ENCODE peak calls at places on chromosomes 3 and 15, in ten cellular contexts. H is posterior cingulate gyrus; D is stimulated activated CD4-positive, alpha-beta T cell treated with anti-CD3 and anti-CD28 coated beads, Interleukin-4, amount 100 ng/mL, for 1 hour; R is GM04504; N is NCI-H1694 treated with DMSO at 0.1 percent for 48 hours; C is cardiac fibroblast; M is mammary epithelial cell; E is nucleus accumbens; W is brain microvascular endothelial cell; U is AML-193. S is an unnamed sample.

GRCh38 chr15:59995568-59996349 is 8.4 kb upstream of the FOXB1 start:
- DNase-seq in H (no peak), D (no peak), R (no peak), N (no peak), C (no peak), M (no peak), E (no peak), W (no peak), U (no peak), S (no peak)

GRCh38 chr3:150177673-150178378 is 207.1 kb upstream of the PFN2 start:
- DNase-seq in H (no peak), D (no peak), R (peak; percentile 40), N (no peak), C (peak; percentile 17), M (peak; percentile 69), E (no peak), W (peak; percentile 68), U (no peak), S (no peak)

GRCh38 chr15:42100021-42100800 is 5.8 kb upstream of the PLA2G4D start:
- DNase-seq in H (no peak), D (no peak), R (no peak), N (no peak), C (no peak), M (peak; percentile 24), E (no peak), W (peak; percentile 14), U (no peak), S (peak; percentile 41)

GRCh38 chr3:141979050-141979671 is 102.7 kb downstream of the ATP1B3 start:
- DNase-seq in H (no peak), D (no peak), R (peak; percentile 74), N (no peak), C (peak; percentile 76), M (peak; percentile 78), E (no peak), W (peak; percentile 59), U (no peak), S (peak; percentile 48)

GRCh38 chr15:85485956-85486567 is 105.7 kb downstream of the AKAP13 start:
- DNase-seq in H (no peak), D (peak; percentile 12), R (peak; percentile 52), N (peak; percentile 69), C (peak; percentile 85), M (peak; percentile 79), E (peak; percentile 33), W (peak; percentile 77), U (peak; percentile 69), S (peak; percentile 87)

GRCh38 chr3:9179826-9180763 is 69.4 kb downstream of the SRGAP3 start:
- DNase-seq in H (no peak), D (no peak), R (no peak), N (no peak), C (no peak), M (no peak), E (no peak), W (no peak), U (peak; percentile 75), S (no peak)

GRCh38 chr3:56291244-56291680 is 177.0 kb downstream of the ERC2 start:
- DNase-seq in H (no peak), D (no peak), R (no peak), N (no peak), C (peak; percentile 94), M (peak; percentile 70), E (no peak), W (peak; percentile 76), U (no peak), S (no peak)

GRCh38 chr15:90291679-90292356 is 26.3 kb downstream of the NGRN start:
- DNase-seq in H (no peak), D (no peak), R (no peak), N (no peak), C (no peak), M (peak; percentile 21), E (no peak), W (no peak), U (no peak), S (peak; percentile 68)

GRCh38 chr3:146044046-146044445 is 116.9 kb downstream of the PLOD2 start:
- DNase-seq in H (no peak), D (no peak), R (no peak), N (no peak), C (no peak), M (peak; percentile 81), E (no peak), W (peak; percentile 16), U (no peak), S (no peak)

GRCh38 chr15:47246317-47246716 is 471.0 kb upstream of the SEMA6D start:
- DNase-seq in H (no peak), D (no peak), R (no peak), N (no peak), C (no peak), M (no peak), E (no peak), W (no peak), U (no peak), S (no peak)

GRCh38 chr3:49465269-49466034 is 4.6 kb upstream of the DAG1 start:
- DNase-seq in H (peak; percentile 20), D (no peak), R (no peak), N (no peak), C (peak; percentile 71), M (peak; percentile 51), E (peak; percentile 7), W (no peak), U (no peak), S (no peak)

GRCh38 chr15:93428135-93428534 is 339.1 kb upstream of the RGMA start:
- DNase-seq in H (no peak), D (no peak), R (no peak), N (no peak), C (no peak), M (peak; percentile 11), E (no peak), W (no peak), U (no peak), S (no peak)

GRCh38 chr3:60803156-60803555 is 448.1 kb downstream of the FHIT start:
- DNase-seq in H (peak; percentile 18), D (no peak), R (no peak), N (no peak), C (no peak), M (no peak), E (peak; percentile 1), W (no peak), U (no peak), S (no peak)

GRCh38 chr15:101811902-101812301 is at the start of gene OR4F15:
- DNase-seq in H (no peak), D (no peak), R (no peak), N (no peak), C (no peak), M (no peak), E (no peak), W (no peak), U (no peak), S (no peak)

GRCh38 chr3:43043071-43043766 is 62.7 kb downstream of the POMGNT2 start:
- DNase-seq in H (no peak), D (no peak), R (no peak), N (no peak), C (no peak), M (no peak), E (no peak), W (no peak), U (no peak), S (no peak)

GRCh38 chr3:18837137-18837536 is 311.2 kb upstream of the KCNH8 start:
- DNase-seq in H (no peak), D (no peak), R (no peak), N (no peak), C (peak; percentile 3), M (no peak), E (no peak), W (no peak), U (no peak), S (no peak)

GRCh38 chr3:112046599-112046998 is 12.1 kb downstream of the TMPRSS7 start:
- DNase-seq in H (no peak), D (no peak), R (no peak), N (no peak), C (no peak), M (peak; percentile 38), E (no peak), W (no peak), U (no peak), S (no peak)

GRCh38 chr3:192747145-192747544 is 19.8 kb upstream of the FGF12 start:
- DNase-seq in H (no peak), D (no peak), R (no peak), N (no peak), C (no peak), M (no peak), E (no peak), W (no peak), U (no peak), S (no peak)

GRCh38 chr15:63598467-63599400 is 1.5 kb downstream of the FBXL22 start:
- DNase-seq in H (no peak), D (no peak), R (no peak), N (no peak), C (peak; percentile 38), M (no peak), E (peak; percentile 26), W (no peak), U (no peak), S (peak; percentile 23)

GRCh38 chr3:13561376-13561775 is 12.5 kb downstream of the FBLN2 start:
- DNase-seq in H (no peak), D (no peak), R (no peak), N (no peak), C (no peak), M (no peak), E (no peak), W (no peak), U (no peak), S (no peak)

GRCh38 chr15:100175406-100176114 is 166.2 kb downstream of the ADAMTS17 start:
- DNase-seq in H (no peak), D (no peak), R (no peak), N (no peak), C (no peak), M (no peak), E (no peak), W (no peak), U (no peak), S (no peak)

GRCh38 chr3:64019879-64020278 is 3.4 kb downstream of the PSMD6 start:
- DNase-seq in H (no peak), D (no peak), R (no peak), N (no peak), C (no peak), M (no peak), E (no peak), W (no peak), U (no peak), S (no peak)

GRCh38 chr3:23840521-23840920 is 34.8 kb downstream of the UBE2E1 start:
- DNase-seq in H (no peak), D (no peak), R (no peak), N (no peak), C (no peak), M (no peak), E (no peak), W (no peak), U (no peak), S (no peak)

GRCh38 chr15:82587805-82588204 is 47.5 kb upstream of the RPS17 start:
- DNase-seq in H (no peak), D (no peak), R (no peak), N (no peak), C (no peak), M (no peak), E (no peak), W (no peak), U (no peak), S (no peak)

GRCh38 chr3:59364471-59364870 is 314.6 kb upstream of the CFAP20DC start:
- DNase-seq in H (no peak), D (no peak), R (no peak), N (no peak), C (peak; percentile 16), M (peak; percentile 18), E (no peak), W (no peak), U (no peak), S (no peak)

GRCh38 chr3:58884457-58884856 is 165.4 kb downstream of the CFAP20DC start:
- DNase-seq in H (no peak), D (no peak), R (no peak), N (no peak), C (no peak), M (no peak), E (no peak), W (no peak), U (no peak), S (no peak)

GRCh38 chr3:118948146-118948545 is 86.5 kb downstream of the IGSF11 start:
- DNase-seq in H (no peak), D (no peak), R (no peak), N (no peak), C (no peak), M (no peak), E (no peak), W (no peak), U (no peak), S (no peak)

GRCh38 chr3:186414735-186415419 is 52.8 kb upstream of the DGKG start:
- DNase-seq in H (no peak), D (no peak), R (peak; percentile 91), N (no peak), C (peak; percentile 62), M (peak; percentile 79), E (no peak), W (peak; percentile 63), U (no peak), S (no peak)

S was measured in HT-29.